ENCODE peak calls at places on chromosomes 7 and 10, in ten cellular contexts. D is NAMALWA; F is A673; M is endothelial cell; X is pons; T is stomach; N is lower leg skin; H is foreskin keratinocyte; B is activated naive CD4-positive, alpha-beta T cell; J is iris pigment epithelial cell. U is an unnamed sample.

GRCh38 chr10:78464856-78465221 is 431.2 kb downstream of the RPS24 start:
- DNase-seq in D (no peak), F (no peak), M (no peak), X (no peak), T (peak), N (no peak), H (no peak), B (no peak), J (no peak), U (no peak)

GRCh38 chr7:137342751-137343482 is 616 bp downstream of the PTN start:
- DNase-seq in D (no peak), F (no peak), M (peak), X (peak), T (no peak), N (no peak), H (no peak), B (no peak), J (no peak), U (no peak)

GRCh38 chr7:50834679-50835078 is 52.0 kb upstream of the GRB10 start:
- DNase-seq in D (no peak), F (no peak), M (no peak), X (peak), T (no peak), N (no peak), H (no peak), B (no peak), J (no peak), U (no peak)

GRCh38 chr7:106068538-106068961 is 43.6 kb downstream of the SYPL1 start:
- DNase-seq in D (no peak), F (no peak), M (no peak), X (no peak), T (no peak), N (no peak), H (no peak), B (no peak), J (no peak), U (no peak)

GRCh38 chr10:47063858-47064257 is 152.6 kb downstream of the PTPN20 start:
- DNase-seq in D (no peak), F (no peak), M (no peak), X (no peak), T (no peak), N (no peak), H (no peak), B (no peak), J (no peak), U (no peak)

GRCh38 chr10:118447478-118447877 is 105.4 kb upstream of the FAM204A start:
- DNase-seq in D (no peak), F (no peak), M (no peak), X (peak), T (no peak), N (peak), H (no peak), B (no peak), J (no peak), U (peak)

GRCh38 chr10:48511066-48511854 is 93.6 kb downstream of the ARHGAP22 start:
- DNase-seq in D (no peak), F (no peak), M (no peak), X (no peak), T (peak), N (no peak), H (no peak), B (no peak), J (no peak), U (no peak)

GRCh38 chr10:49353895-49354566 is 41.9 kb downstream of the DRGX start:
- DNase-seq in D (no peak), F (no peak), M (no peak), X (no peak), T (no peak), N (no peak), H (no peak), B (no peak), J (no peak), U (no peak)

GRCh38 chr7:80095545-80095944 is 39.1 kb upstream of the GNAI1 start:
- DNase-seq in D (peak), F (peak), M (no peak), X (peak), T (no peak), N (no peak), H (no peak), B (no peak), J (peak), U (peak)

GRCh38 chr7:82678259-82678658 is 234.7 kb upstream of the CACNA2D1 start:
- DNase-seq in D (no peak), F (no peak), M (no peak), X (no peak), T (no peak), N (no peak), H (no peak), B (no peak), J (no peak), U (no peak)

GRCh38 chr10:128022216-128023196 is 103.7 kb downstream of the MKI67 start:
- DNase-seq in D (no peak), F (no peak), M (no peak), X (no peak), T (no peak), N (no peak), H (no peak), B (no peak), J (no peak), U (no peak)

GRCh38 chr10:110502851-110503301 is 5.2 kb downstream of the DUSP5 start:
- DNase-seq in D (peak), F (peak), M (no peak), X (peak), T (no peak), N (peak), H (no peak), B (no peak), J (peak), U (peak)

GRCh38 chr7:41916450-41916927 is 213.6 kb upstream of the INHBA start:
- DNase-seq in D (no peak), F (peak), M (no peak), X (no peak), T (no peak), N (peak), H (peak), B (no peak), J (peak), U (no peak)

GRCh38 chr7:135664046-135664589 is 1.8 kb downstream of the STMP1 start:
- DNase-seq in D (no peak), F (peak), M (no peak), X (no peak), T (no peak), N (no peak), H (no peak), B (no peak), J (peak), U (no peak)

GRCh38 chr10:72173635-72174296 is 42.0 kb upstream of the ANAPC16 start:
- DNase-seq in D (no peak), F (peak), M (no peak), X (no peak), T (no peak), N (no peak), H (no peak), B (no peak), J (peak), U (no peak)

GRCh38 chr10:110872984-110873569 is 1.3 kb downstream of the PDCD4 start:
- DNase-seq in D (peak), F (peak), M (no peak), X (no peak), T (no peak), N (no peak), H (no peak), B (no peak), J (no peak), U (no peak)

GRCh38 chr10:72802291-72803118 is 91.0 kb upstream of the OIT3 start:
- DNase-seq in D (no peak), F (no peak), M (no peak), X (no peak), T (no peak), N (no peak), H (peak), B (no peak), J (peak), U (no peak)

GRCh38 chr10:8229153-8229552 is 174.7 kb downstream of the GATA3 start:
- DNase-seq in D (no peak), F (no peak), M (no peak), X (no peak), T (no peak), N (no peak), H (no peak), B (no peak), J (no peak), U (no peak)

GRCh38 chr7:112257073-112257472 is 50.6 kb downstream of the ZNF277 start:
- DNase-seq in D (no peak), F (no peak), M (no peak), X (no peak), T (no peak), N (no peak), H (no peak), B (no peak), J (no peak), U (no peak)

GRCh38 chr7:11328309-11328708 is 354.6 kb downstream of the PHF14 start:
- DNase-seq in D (no peak), F (no peak), M (no peak), X (no peak), T (no peak), N (no peak), H (no peak), B (no peak), J (peak), U (no peak)

GRCh38 chr7:30740417-30741181 is 11.3 kb upstream of the INMT start:
- DNase-seq in D (peak), F (peak), M (peak), X (peak), T (peak), N (peak), H (peak), B (peak), J (peak), U (peak)

GRCh38 chr7:46170021-46170420 is 248.9 kb upstream of the IGFBP3 start:
- DNase-seq in D (no peak), F (no peak), M (no peak), X (no peak), T (no peak), N (no peak), H (no peak), B (no peak), J (no peak), U (no peak)

GRCh38 chr10:97016728-97017473 is 168.9 kb downstream of the SLIT1 start:
- DNase-seq in D (peak), F (no peak), M (no peak), X (no peak), T (no peak), N (no peak), H (no peak), B (no peak), J (no peak), U (no peak)

GRCh38 chr10:94038024-94038423 is 44.3 kb downstream of the PLCE1 start:
- DNase-seq in D (no peak), F (no peak), M (no peak), X (no peak), T (no peak), N (no peak), H (no peak), B (no peak), J (peak), U (no peak)

GRCh38 chr10:116787018-116787674 is 44.8 kb upstream of the HSPA12A start:
- DNase-seq in D (no peak), F (no peak), M (no peak), X (no peak), T (no peak), N (no peak), H (no peak), B (no peak), J (no peak), U (no peak)

GRCh38 chr10:23870612-23871011 is 338.3 kb upstream of the KIAA1217 start:
- DNase-seq in D (no peak), F (no peak), M (no peak), X (no peak), T (no peak), N (no peak), H (no peak), B (no peak), J (no peak), U (no peak)

GRCh38 chr10:51700228-51700835 is 937 bp upstream of the CSTF2T start:
- DNase-seq in D (no peak), F (no peak), M (peak), X (peak), T (peak), N (peak), H (peak), B (no peak), J (peak), U (peak)

GRCh38 chr7:140645166-140645565 is 4.6 kb upstream of the DENND2A start:
- DNase-seq in D (peak), F (no peak), M (peak), X (no peak), T (no peak), N (no peak), H (no peak), B (no peak), J (no peak), U (no peak)

GRCh38 chr7:121041516-121042148 is 53.1 kb downstream of the CPED1 start:
- DNase-seq in D (no peak), F (no peak), M (no peak), X (no peak), T (no peak), N (no peak), H (no peak), B (no peak), J (peak), U (no peak)

GRCh38 chr10:2202401-2202800 is 465.1 kb upstream of the ADARB2 start:
- DNase-seq in D (no peak), F (no peak), M (no peak), X (no peak), T (no peak), N (no peak), H (no peak), B (no peak), J (no peak), U (no peak)

GRCh38 chr10:31460242-31460641 is 141.2 kb downstream of the ZEB1 start:
- DNase-seq in D (no peak), F (no peak), M (no peak), X (no peak), T (no peak), N (no peak), H (no peak), B (no peak), J (no peak), U (no peak)

GRCh38 chr10:31419394-31420063 is 100.5 kb downstream of the ZEB1 start:
- DNase-seq in D (no peak), F (no peak), M (no peak), X (peak), T (no peak), N (no peak), H (no peak), B (no peak), J (peak), U (peak)

GRCh38 chr7:78702770-78703169 is 750.7 kb downstream of the MAGI2 start:
- DNase-seq in D (no peak), F (no peak), M (no peak), X (no peak), T (no peak), N (no peak), H (peak), B (no peak), J (peak), U (no peak)

GRCh38 chr10:34260904-34261303 is 554.2 kb downstream of the PARD3 start:
- DNase-seq in D (no peak), F (no peak), M (no peak), X (no peak), T (no peak), N (no peak), H (no peak), B (no peak), J (no peak), U (no peak)

GRCh38 chr7:1597361-1597760 is 27.5 kb upstream of the PSMG3 start:
- DNase-seq in D (no peak), F (no peak), M (no peak), X (no peak), T (no peak), N (no peak), H (no peak), B (no peak), J (no peak), U (no peak)

GRCh38 chr7:81150951-81151361 is 232.1 kb upstream of the SEMA3C start:
- DNase-seq in D (no peak), F (no peak), M (no peak), X (peak), T (no peak), N (no peak), H (no peak), B (no peak), J (peak), U (peak)

GRCh38 chr7:6272481-6273323 is at the start of gene CYTH3:
- DNase-seq in D (peak), F (peak), M (peak), X (peak), T (peak), N (peak), H (no peak), B (peak), J (peak), U (peak)

GRCh38 chr10:19785366-19785765 is 30.9 kb upstream of the PLXDC2 start:
- DNase-seq in D (no peak), F (peak), M (no peak), X (no peak), T (no peak), N (no peak), H (no peak), B (no peak), J (no peak), U (no peak)

GRCh38 chr10:113550365-113550764 is 2.5 kb upstream of the HABP2 start:
- DNase-seq in D (no peak), F (peak), M (no peak), X (no peak), T (no peak), N (no peak), H (peak), B (no peak), J (peak), U (no peak)

GRCh38 chr10:132975976-132976682 is 33.8 kb upstream of the CFAP46 start:
- DNase-seq in D (no peak), F (no peak), M (no peak), X (no peak), T (no peak), N (no peak), H (no peak), B (no peak), J (no peak), U (no peak)